ENCODE peak calls at places on chromosomes 5 and 9, in four cellular contexts. D, W, Q and K are unnamed samples.

GRCh38 chr5:58462154-58462553 is 2.3 kb upstream of the PLK2 start:
- DNase-seq in Q (no peak), D (no peak), W (no peak), K (no peak)

GRCh38 chr9:120410925-120411501 is 169.0 kb downstream of the CDK5RAP2 start:
- DNase-seq in Q (no peak), W (no peak), D (no peak), K (no peak)

GRCh38 chr5:80654054-80654390 is 430 bp upstream of the MSH3 start:
- DNase-seq in Q (no peak), W (no peak), D (peak), K (peak)

GRCh38 chr5:23507278-23507685 is at the start of gene PRDM9:
- DNase-seq in Q (peak), D (peak), W (no peak), K (peak)

GRCh38 chr5:37816883-37817282 is 23.0 kb downstream of the GDNF start:
- DNase-seq in Q (no peak), D (no peak), W (peak), K (no peak)

GRCh38 chr5:72661405-72661804 is 154.2 kb upstream of the ZNF366 start:
- DNase-seq in W (peak), Q (no peak), D (no peak), K (peak)

GRCh38 chr9:35688558-35689350 is 971 bp downstream of the TPM2 start:
- DNase-seq in Q (no peak), W (peak), D (no peak), K (no peak)

GRCh38 chr9:75170898-75171360 is 82.6 kb downstream of the OSTF1 start:
- DNase-seq in W (peak), D (no peak), Q (no peak), K (peak)

GRCh38 chr5:176341325-176342198 is 20.0 kb downstream of the KIAA1191 start:
- DNase-seq in D (no peak), W (no peak), Q (no peak), K (no peak)

GRCh38 chr5:65819905-65820240 is 97.9 kb downstream of the NLN start:
- DNase-seq in D (no peak), Q (no peak), W (no peak), K (no peak)

GRCh38 chr9:106432631-106433030 is 430.3 kb upstream of the ZNF462 start:
- DNase-seq in W (no peak), D (no peak), Q (no peak), K (no peak)

GRCh38 chr9:76887951-76888350 is 18.0 kb downstream of the PRUNE2 start:
- DNase-seq in D (peak), Q (no peak), W (no peak), K (no peak)

GRCh38 chr9:94909965-94910730 is 183.6 kb downstream of the AOPEP start:
- DNase-seq in D (no peak), W (no peak), Q (no peak), K (no peak)

GRCh38 chr5:167064199-167064811 is 1227.1 kb upstream of the WWC1 start:
- DNase-seq in W (no peak), Q (no peak), D (no peak), K (peak)

GRCh38 chr5:139733698-139734491 is 61.7 kb upstream of the PSD2 start:
- DNase-seq in W (no peak), Q (no peak), D (no peak), K (no peak)

GRCh38 chr5:976849-977751 is 31.5 kb upstream of the NKD2 start:
- DNase-seq in Q (no peak), D (peak), W (no peak), K (no peak)

GRCh38 chr5:160542281-160542680 is 120.6 kb downstream of the PTTG1 start:
- DNase-seq in D (no peak), Q (no peak), W (no peak), K (no peak)

GRCh38 chr5:171629221-171630005 is 156.2 kb upstream of the SMIM23 start:
- DNase-seq in W (peak), Q (no peak), D (peak), K (peak)

GRCh38 chr5:144390133-144390532 is 219.5 kb downstream of the KCTD16 start:
- DNase-seq in Q (peak), D (peak), W (peak), K (peak)

GRCh38 chr5:10423009-10423408 is 18.7 kb upstream of the ROPN1L start:
- DNase-seq in D (peak), W (no peak), Q (no peak), K (peak)

GRCh38 chr5:66680227-66680626 is 84.0 kb downstream of the MAST4 start:
- DNase-seq in W (no peak), Q (no peak), D (no peak), K (peak)

GRCh38 chr5:88659529-88660325 is 223.3 kb downstream of the MEF2C start:
- DNase-seq in Q (no peak), D (peak), W (no peak), K (peak)

GRCh38 chr9:71157731-71158130 is 36.3 kb upstream of the TRPM3 start:
- DNase-seq in D (no peak), Q (no peak), W (no peak), K (no peak)

GRCh38 chr9:114836769-114837168 is 30.9 kb upstream of the TNFSF15 start:
- DNase-seq in Q (no peak), W (no peak), D (no peak), K (no peak)

GRCh38 chr5:158938181-158938580 is 161.5 kb downstream of the EBF1 start:
- DNase-seq in D (no peak), W (no peak), Q (no peak), K (no peak)

GRCh38 chr9:107266624-107267369 is 16.3 kb upstream of the RAD23B start:
- DNase-seq in W (no peak), Q (no peak), D (no peak), K (no peak)

GRCh38 chr5:157464518-157465171 is 4.6 kb downstream of the NIPAL4 start:
- DNase-seq in Q (no peak), W (peak), D (no peak), K (peak)

GRCh38 chr5:65961644-65962043 is 35.3 kb downstream of the ERBIN start:
- DNase-seq in D (no peak), W (peak), Q (no peak), K (peak)

GRCh38 chr9:28086881-28087280 is 513.6 kb upstream of the C9orf72 start:
- DNase-seq in W (no peak), D (no peak), Q (no peak), K (no peak)

GRCh38 chr5:98770911-98771322 is 2.5 kb upstream of the RGMB start:
- DNase-seq in D (no peak), Q (no peak), W (peak), K (no peak)

GRCh38 chr9:121698627-121699270 is 47.3 kb downstream of the DAB2IP start:
- DNase-seq in Q (no peak), D (peak), W (no peak), K (peak)

GRCh38 chr9:110192531-110193326 is 15.2 kb downstream of the C9orf152 start:
- DNase-seq in W (peak), Q (no peak), D (no peak), K (no peak)

GRCh38 chr5:73179730-73180129 is 6.7 kb downstream of the TMEM174 start:
- DNase-seq in W (no peak), D (no peak), Q (no peak), K (no peak)

GRCh38 chr5:58462623-58463230 is 2.8 kb upstream of the PLK2 start:
- DNase-seq in W (peak), Q (no peak), D (no peak), K (peak)

GRCh38 chr9:22041329-22041728 is 32.2 kb upstream of the CDKN2B start:
- DNase-seq in Q (no peak), W (no peak), D (no peak), K (no peak)

GRCh38 chr5:123754903-123755302 is 242.9 kb downstream of the CSNK1G3 start:
- DNase-seq in Q (no peak), W (peak), D (no peak), K (no peak)

GRCh38 chr5:9513825-9514224 is 32.0 kb downstream of the SEMA5A start:
- DNase-seq in Q (no peak), W (peak), D (no peak), K (peak)

GRCh38 chr5:68983959-68984358 is 109.9 kb upstream of the SLC30A5 start:
- DNase-seq in D (no peak), W (no peak), Q (no peak), K (no peak)

DNA sequence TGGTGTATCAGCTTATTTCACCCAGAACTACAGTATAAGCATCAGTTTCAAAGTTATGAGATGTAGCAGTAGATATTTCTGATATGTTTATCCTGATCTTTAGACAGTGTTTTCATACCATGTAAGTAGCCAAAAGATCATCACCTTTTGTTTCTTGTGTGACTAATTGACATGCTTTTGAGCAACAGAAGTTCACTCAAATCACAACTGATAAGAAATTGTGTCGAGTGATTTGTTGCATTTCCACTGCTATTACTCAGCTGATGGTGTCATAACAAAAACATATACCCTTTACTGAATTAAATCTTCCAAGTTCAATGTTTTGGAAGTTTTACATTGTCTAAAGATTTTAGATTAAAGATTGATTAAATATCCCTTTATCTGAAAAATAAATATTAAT is 324.5 kb downstream of the TUSC1 start:
- DNase-seq in Q (no peak), D (no peak), W (no peak), K (peak)
- H4K5ac ChIP-seq in Q (no peak), D (no peak), W (no peak), K (no peak)

GRCh38 chr5:164332349-164333196 is 827.2 kb downstream of the MAT2B start:
- DNase-seq in W (no peak), D (no peak), Q (no peak), K (no peak)
- H3K56ac ChIP-seq in W (no peak), D (no peak), Q (no peak), K (no peak)

GRCh38 chr9:108759835-108760234 is 96.0 kb downstream of the ACTL7B start:
- DNase-seq in D (no peak), Q (no peak), W (no peak), K (no peak)

GRCh38 chr9:108760841-108761240 is 94.9 kb downstream of the ACTL7B start:
- DNase-seq in Q (no peak), D (no peak), W (no peak), K (no peak)

GRCh38 chr9:108761530-108762347 is 94.0 kb downstream of the ACTL7B start:
- DNase-seq in D (peak), Q (peak), W (peak), K (peak)

GRCh38 chr9:108759399-108759798 is 96.4 kb downstream of the ACTL7B start:
- DNase-seq in W (no peak), D (no peak), Q (no peak), K (no peak)

GRCh38 chr9:108762348-108763055 is 93.3 kb downstream of the ACTL7B start:
- DNase-seq in D (no peak), W (no peak), Q (no peak), K (no peak)
- H3K23ac ChIP-seq in D (no peak), W (no peak), Q (no peak), K (no peak)

DNA sequence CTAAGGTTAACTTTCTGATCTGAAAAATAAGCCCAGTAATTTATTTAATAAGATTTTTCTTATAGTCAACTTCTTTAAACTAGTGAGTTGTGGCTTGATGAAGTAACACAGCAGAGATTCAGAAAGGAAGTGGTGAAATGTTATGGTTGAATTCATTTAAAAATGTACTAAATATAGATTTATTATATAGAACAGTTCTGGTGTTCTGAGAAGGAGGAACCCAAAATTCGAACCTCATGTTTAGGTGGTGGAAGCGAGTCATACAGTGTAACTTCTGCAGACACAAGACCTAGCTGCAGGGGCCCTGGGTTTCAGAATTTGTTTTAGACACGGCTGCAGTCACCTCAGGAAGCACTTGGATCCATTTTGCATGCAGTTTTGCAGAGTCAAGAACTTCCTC is 188.2 kb downstream of the TRIO start:
- DNase-seq in D (no peak), W (peak), Q (no peak), K (no peak)
- H4K5ac ChIP-seq in D (no peak), W (no peak), Q (no peak), K (no peak)

GRCh38 chr9:87816041-87816440 is 66.6 kb upstream of the SPATA31E1 start:
- DNase-seq in W (peak), D (no peak), Q (no peak), K (no peak)

GRCh38 chr9:87810691-87811178 is 71.9 kb upstream of the SPATA31E1 start:
- DNase-seq in W (no peak), D (no peak), Q (no peak), K (no peak)

GRCh38 chr9:87812375-87813118 is 70.1 kb upstream of the SPATA31E1 start:
- DNase-seq in D (no peak), W (peak), Q (no peak), K (no peak)

GRCh38 chr9:87810008-87810407 is 72.7 kb upstream of the SPATA31E1 start:
- DNase-seq in W (no peak), D (no peak), Q (no peak), K (no peak)

DNA sequence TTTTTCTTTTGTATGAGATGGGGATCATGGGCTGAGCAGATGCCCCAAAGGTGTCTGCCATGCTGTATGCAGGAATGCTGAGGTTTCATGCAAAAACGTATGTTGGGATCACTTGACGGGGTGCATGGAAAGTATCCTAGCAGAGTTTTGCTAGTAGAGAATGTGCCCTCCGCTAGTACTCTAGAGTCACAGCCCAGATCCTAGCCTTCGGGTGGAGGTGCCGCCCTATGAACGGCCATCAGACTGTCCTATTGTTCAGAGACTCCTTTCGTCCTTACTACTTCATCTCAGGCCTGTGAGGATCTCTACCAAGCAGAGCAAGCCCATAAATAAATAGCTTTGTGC is 69.6 kb upstream of the SPATA31E1 start:
- DNase-seq in W (no peak), D (peak), Q (no peak), K (peak)
- H3K56ac ChIP-seq in W (no peak), D (no peak), Q (no peak), K (no peak)

DNA sequence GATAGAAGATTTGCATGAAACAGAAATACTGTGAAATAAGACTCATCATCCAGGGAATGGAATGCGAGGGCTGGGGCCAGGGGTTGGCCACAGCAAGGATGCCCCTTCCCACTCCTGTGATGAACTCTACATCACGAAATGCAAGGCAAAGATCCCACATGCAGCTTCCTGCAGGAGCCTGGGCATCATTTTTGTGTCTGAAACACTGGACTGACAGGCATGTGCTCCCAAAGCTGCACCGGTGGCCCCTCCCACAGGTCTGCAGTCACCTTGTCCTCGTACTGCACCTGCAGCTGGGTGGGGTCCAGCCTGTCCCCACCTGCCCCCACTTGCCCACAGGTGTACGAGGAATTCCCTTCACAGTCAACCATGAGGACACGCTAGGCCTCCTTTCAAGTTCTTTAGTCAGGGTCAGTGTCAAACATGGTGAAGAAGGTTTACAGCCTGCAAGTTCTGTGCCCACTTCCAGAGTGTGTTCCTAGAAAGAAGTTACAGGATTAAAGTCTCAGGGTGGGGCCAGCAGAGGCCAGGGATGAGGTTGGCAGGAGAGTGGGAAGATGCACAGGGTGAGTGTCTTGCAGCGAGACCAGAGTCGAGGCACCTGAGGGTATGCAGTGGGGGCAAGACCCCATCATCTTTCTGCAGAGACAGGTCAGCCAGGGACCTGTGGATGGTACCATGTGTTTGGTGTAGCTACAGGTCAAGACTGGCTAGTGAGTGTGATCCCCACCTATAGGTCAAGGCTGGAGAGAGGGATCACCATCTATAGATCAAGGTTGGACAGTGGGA is 155.0 kb upstream of the IRX2 start:
- DNase-seq in D (peak), Q (no peak), W (no peak), K (no peak)
- H3K23ac ChIP-seq in D (no peak), Q (no peak), W (no peak), K (no peak)